ENCODE peak calls at places on chromosomes 16 and 17, in eight cellular contexts. X, E, D, W, F, J, O and K are unnamed samples.

GRCh38 chr16:27257271-27257670 is 11.3 kb downstream of the NSMCE1 start:
- DNase-seq in E (no peak), J (no peak), W (no peak), X (no peak), O (no peak), D (no peak), F (no peak), K (no peak)

GRCh38 chr17:9228408-9229159 is 207.3 kb downstream of the NTN1 start:
- DNase-seq in D (no peak), E (no peak), X (no peak), F (no peak), O (peak), W (no peak), J (no peak), K (no peak)

GRCh38 chr17:56681561-56682266 is 88.2 kb downstream of the NOG start:
- DNase-seq in J (peak), F (no peak), O (peak), W (peak), E (peak), D (peak), X (no peak), K (peak)

GRCh38 chr16:2194852-2195315 is 1.5 kb downstream of the CASKIN1 start:
- DNase-seq in F (peak), X (no peak), D (peak), J (peak), W (peak), E (peak), O (peak), K (peak)

GRCh38 chr16:68528686-68529379 is 10.3 kb upstream of the ZFP90 start:
- DNase-seq in X (peak), D (peak), E (peak), W (peak), J (peak), F (peak), O (peak), K (peak)

GRCh38 chr16:82185012-82185411 is 15.0 kb upstream of the MPHOSPH6 start:
- DNase-seq in J (no peak), W (no peak), E (no peak), D (no peak), F (peak), X (no peak), O (no peak), K (no peak)

GRCh38 chr16:81365731-81366130 is 51.0 kb downstream of the GAN start:
- DNase-seq in X (no peak), J (no peak), F (no peak), O (no peak), W (no peak), D (no peak), E (no peak), K (no peak)

GRCh38 chr17:18263885-18264682 is 3.6 kb downstream of the MIEF2 start:
- DNase-seq in O (no peak), D (no peak), J (no peak), X (no peak), W (no peak), E (no peak), F (no peak), K (no peak)

GRCh38 chr17:36532435-36532975 is 2.2 kb downstream of the MYO19 start:
- DNase-seq in J (no peak), X (no peak), W (no peak), O (no peak), E (no peak), D (no peak), F (no peak), K (no peak)

GRCh38 chr17:28901866-28902818 is 737 bp downstream of the DHRS13 start:
- DNase-seq in X (peak), F (peak), D (peak), O (no peak), J (peak), E (no peak), W (peak), K (no peak)

GRCh38 chr17:82231562-82232321 is 2.9 kb downstream of the SLC16A3 start:
- DNase-seq in E (peak), F (no peak), W (peak), J (peak), O (peak), D (no peak), X (peak), K (peak)

GRCh38 chr17:49741009-49741691 is 22.8 kb downstream of the FAM117A start:
- DNase-seq in E (no peak), W (peak), F (no peak), O (peak), X (no peak), D (no peak), J (no peak), K (peak)

GRCh38 chr16:30619207-30619606 is 9.0 kb upstream of the ZNF689 start:
- DNase-seq in O (peak), E (no peak), F (no peak), W (no peak), D (no peak), J (no peak), X (no peak), K (no peak)

GRCh38 chr16:88870608-88871348 is 4.3 kb upstream of the PABPN1L start:
- DNase-seq in D (no peak), X (no peak), E (no peak), F (peak), O (no peak), W (no peak), J (no peak), K (no peak)

GRCh38 chr16:1731603-1732002 is 25.6 kb downstream of the MAPK8IP3 start:
- DNase-seq in X (no peak), E (no peak), J (no peak), D (no peak), O (no peak), W (no peak), F (no peak), K (no peak)

GRCh38 chr17:45273551-45273957 is 11.7 kb upstream of the SPATA32 start:
- DNase-seq in F (no peak), E (no peak), D (no peak), X (no peak), O (peak), W (no peak), J (no peak), K (no peak)

GRCh38 chr16:71851726-71852125 is 6.0 kb downstream of the ATXN1L start:
- DNase-seq in X (no peak), O (peak), F (no peak), D (no peak), E (no peak), J (no peak), W (no peak), K (no peak)

GRCh38 chr17:49132699-49133364 is at the start of gene B4GALNT2:
- DNase-seq in F (no peak), J (no peak), O (no peak), E (peak), X (peak), D (no peak), W (no peak), K (no peak)

GRCh38 chr17:80116923-80117380 is 15.6 kb downstream of the GAA start:
- DNase-seq in F (no peak), O (no peak), W (no peak), D (no peak), J (no peak), X (no peak), E (no peak), K (no peak)

GRCh38 chr17:48478224-48479013 is 48.4 kb upstream of the SKAP1 start:
- DNase-seq in W (peak), O (no peak), F (no peak), X (no peak), E (no peak), D (no peak), J (peak), K (peak)

GRCh38 chr16:67013238-67013822 is 15.6 kb upstream of the CBFB start:
- DNase-seq in X (no peak), D (no peak), O (no peak), F (no peak), W (no peak), E (no peak), J (no peak), K (no peak)

GRCh38 chr17:70366421-70366820 is 197.1 kb downstream of the KCNJ2 start:
- DNase-seq in J (no peak), W (no peak), E (no peak), X (no peak), O (no peak), D (no peak), F (no peak), K (no peak)

GRCh38 chr16:53913082-53913870 is 209.3 kb downstream of the FTO start:
- DNase-seq in E (peak), J (no peak), F (no peak), X (peak), D (no peak), W (peak), O (peak), K (no peak)

GRCh38 chr16:15907863-15908478 is 19.6 kb upstream of the CEP20 start:
- DNase-seq in E (peak), O (peak), D (peak), W (peak), X (no peak), J (no peak), F (peak), K (peak)

GRCh38 chr17:82970818-82971610 is 108.4 kb upstream of the METRNL start:
- DNase-seq in O (no peak), J (peak), X (no peak), D (no peak), W (no peak), F (no peak), E (no peak), K (no peak)

GRCh38 chr17:22671110-22671509 is 978.8 kb downstream of the KCNJ18 start:
- DNase-seq in O (no peak), E (no peak), W (no peak), F (no peak), J (no peak), D (no peak), X (no peak), K (no peak)

GRCh38 chr17:3771140-3771539 is 29.8 kb downstream of the ITGAE start:
- DNase-seq in E (no peak), W (no peak), D (no peak), X (no peak), F (no peak), O (no peak), J (no peak), K (no peak)

GRCh38 chr17:80413771-80414507 is 1.0 kb upstream of the ENDOV start:
- DNase-seq in W (no peak), X (peak), F (no peak), J (no peak), E (no peak), D (no peak), O (no peak), K (no peak)

GRCh38 chr16:22366889-22367288 is 7.5 kb downstream of the CDR2 start:
- DNase-seq in D (no peak), J (no peak), O (no peak), F (no peak), E (peak), X (no peak), W (no peak), K (no peak)

GRCh38 chr16:48608871-48609452 is 1.0 kb downstream of the N4BP1 start:
- DNase-seq in O (no peak), F (no peak), D (no peak), W (no peak), X (no peak), J (peak), E (no peak), K (no peak)

GRCh38 chr16:87077750-87078127 is 239.5 kb downstream of the C16orf95 start:
- DNase-seq in E (no peak), F (no peak), X (no peak), W (no peak), O (no peak), D (no peak), J (no peak), K (no peak)

GRCh38 chr17:73068322-73069153 is 23.9 kb downstream of the SLC39A11 start:
- DNase-seq in F (peak), X (no peak), E (peak), J (no peak), O (peak), D (no peak), W (no peak), K (no peak)

GRCh38 chr17:6303664-6304063 is 131.3 kb downstream of the AIPL1 start:
- DNase-seq in F (no peak), E (peak), J (no peak), O (no peak), X (no peak), W (peak), D (peak), K (no peak)

GRCh38 chr16:83967838-83968482 is at the start of gene NECAB2:
- DNase-seq in X (peak), W (peak), D (peak), E (no peak), J (no peak), F (peak), O (peak), K (no peak)

GRCh38 chr16:79264237-79265104 is 336.1 kb downstream of the MAF start:
- DNase-seq in O (no peak), X (no peak), E (no peak), J (no peak), D (no peak), W (no peak), F (no peak), K (no peak)

GRCh38 chr17:39018267-39019134 is 51.3 kb upstream of the FBXO47 start:
- DNase-seq in F (no peak), D (peak), J (no peak), X (no peak), O (no peak), E (no peak), W (peak), K (peak)

GRCh38 chr16:80092686-80093085 is 448.1 kb upstream of the DYNLRB2 start:
- DNase-seq in J (no peak), W (no peak), E (no peak), F (no peak), D (no peak), O (no peak), X (no peak), K (no peak)